ENCODE peak calls at places on chromosomes 6 and 20, in five cellular contexts. F, B, S, J and I are unnamed samples.

GRCh38 chr6:121235386-121235785 is 98.9 kb downstream of the TBC1D32 start:
- DNase-seq in F (no peak), B (no peak), S (no peak), J (no peak), I (no peak)

GRCh38 chr6:148824960-148825359 is 78.1 kb downstream of the UST start:
- DNase-seq in F (no peak), B (no peak), S (no peak), J (no peak), I (no peak)

GRCh38 chr6:56246941-56247653 is at the start of gene COL21A1:
- DNase-seq in F (peak), B (no peak), S (no peak), J (peak), I (no peak)

GRCh38 chr20:10784337-10785183 is 110.8 kb upstream of the JAG1 start:
- DNase-seq in F (no peak), B (no peak), S (no peak), J (no peak), I (no peak)

GRCh38 chr6:101393291-101394251 is at the start of gene GRIK2:
- DNase-seq in F (peak), B (no peak), S (no peak), J (no peak), I (no peak)

GRCh38 chr6:161038229-161039003 is 46.8 kb downstream of the MAP3K4 start:
- DNase-seq in F (peak), B (peak), S (peak), J (peak), I (peak)

GRCh38 chr6:13538084-13538483 is 36.3 kb upstream of the SIRT5 start:
- DNase-seq in F (no peak), B (no peak), S (peak), J (peak), I (peak)

GRCh38 chr6:13563009-13563408 is 11.4 kb upstream of the SIRT5 start:
- DNase-seq in F (no peak), B (no peak), S (no peak), J (no peak), I (no peak)

GRCh38 chr20:41437836-41438235 is 71.2 kb upstream of the EMILIN3 start:
- DNase-seq in F (no peak), B (no peak), S (no peak), J (peak), I (no peak)

GRCh38 chr6:150228067-150228733 is 85.4 kb downstream of the PPP1R14C start:
- DNase-seq in F (no peak), B (no peak), S (no peak), J (no peak), I (no peak)

GRCh38 chr6:22367331-22367730 is 70.5 kb upstream of the PRL start:
- DNase-seq in F (no peak), B (no peak), S (no peak), J (peak), I (no peak)

GRCh38 chr20:19073584-19074198 is 138.8 kb upstream of the SLC24A3 start:
- DNase-seq in F (no peak), B (no peak), S (no peak), J (no peak), I (no peak)
- TF ChIP-seq CTCF in F (no peak), B (no peak), S (peak), J (peak), I (peak)

DNA sequence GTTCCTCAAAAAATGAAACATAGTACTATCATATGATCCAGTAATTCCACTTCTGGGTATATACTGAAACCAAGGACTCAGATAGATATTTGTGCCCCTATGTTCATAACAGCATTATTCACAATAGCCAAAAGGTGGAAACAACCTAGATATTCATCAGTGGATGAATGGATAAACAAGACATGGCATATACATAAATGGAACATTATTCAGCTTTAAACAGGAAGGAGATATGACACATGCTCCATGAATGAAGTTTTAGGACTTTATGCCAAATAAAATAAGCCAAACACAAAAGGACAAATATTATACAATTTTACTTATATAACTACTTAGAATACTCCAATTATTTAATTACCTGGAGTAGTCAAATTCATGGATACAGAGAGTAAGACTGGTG is 16.4 kb downstream of the PLCB1 start:
- DNase-seq in F (no peak), B (no peak), S (no peak), J (peak), I (no peak)
- TF ChIP-seq CTCF in F (no peak), B (no peak), S (no peak), J (no peak), I (no peak)

DNA sequence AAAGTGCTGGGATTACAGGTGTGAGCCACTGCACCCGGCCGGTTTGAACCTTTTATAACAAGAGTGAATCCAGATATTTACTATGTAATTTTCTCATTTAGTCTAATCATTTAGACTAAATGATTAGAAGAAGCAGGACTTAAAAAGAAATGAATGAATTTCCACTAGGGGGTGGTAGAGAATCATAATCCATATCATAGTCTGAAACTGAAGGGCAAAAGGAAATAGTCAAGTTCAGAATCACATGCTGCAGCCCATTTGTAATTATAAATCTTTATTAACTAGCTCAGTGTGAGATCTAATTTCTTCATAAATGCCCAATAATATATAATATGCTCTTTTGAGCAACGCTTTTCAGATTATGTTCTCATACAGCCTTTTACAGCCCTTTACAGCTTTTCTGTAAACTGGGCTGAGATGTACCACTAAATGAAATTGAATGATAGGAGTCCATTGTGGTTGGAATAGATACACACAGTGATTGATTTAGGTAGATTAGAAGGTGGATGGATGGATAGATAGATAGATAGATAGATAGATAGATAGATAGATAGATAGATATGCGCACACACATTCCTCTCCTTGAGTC is 31.8 kb downstream of the PSMB9 start:
- DNase-seq in F (no peak), B (no peak), S (peak), J (peak), I (peak)
- TF ChIP-seq CTCF in F (peak), B (peak), S (peak), J (peak), I (peak)

DNA sequence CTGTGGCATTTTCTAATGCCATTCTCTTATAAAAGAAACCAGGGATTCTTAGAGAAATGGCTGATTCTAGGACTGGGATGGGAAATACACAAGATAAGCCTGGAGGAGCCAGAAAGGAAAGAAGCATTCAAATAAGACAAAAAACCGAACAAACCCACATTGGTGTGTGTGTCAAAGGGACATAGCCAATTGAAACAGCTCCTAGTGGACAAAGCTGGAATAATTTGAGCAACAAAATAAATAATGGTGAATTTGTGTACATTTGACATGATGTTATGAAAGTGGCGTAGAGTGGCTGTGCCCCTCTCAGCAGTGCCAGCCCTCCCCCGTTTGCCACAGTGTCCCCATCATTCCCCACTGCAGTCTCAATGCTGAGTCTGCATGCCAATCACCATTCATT is 55.5 kb downstream of the B3GAT2 start:
- DNase-seq in F (no peak), B (no peak), S (no peak), J (peak), I (no peak)
- TF ChIP-seq CTCF in F (no peak), B (peak), S (peak), J (peak), I (no peak)

GRCh38 chr6:20534906-20535305 is 649 bp downstream of the CDKAL1 start:
- DNase-seq in F (no peak), B (no peak), S (no peak), J (peak), I (no peak)
- TF ChIP-seq CTCF in F (no peak), B (no peak), S (no peak), J (no peak), I (no peak)

GRCh38 chr6:118562959-118563358 is 14.9 kb downstream of the PLN start:
- DNase-seq in F (no peak), B (no peak), S (no peak), J (peak), I (no peak)

GRCh38 chr6:118567974-118568373 is 19.9 kb downstream of the PLN start:
- DNase-seq in F (peak), B (no peak), S (no peak), J (no peak), I (no peak)

GRCh38 chr6:118569498-118569897 is 21.4 kb downstream of the PLN start:
- DNase-seq in F (no peak), B (no peak), S (no peak), J (no peak), I (no peak)

GRCh38 chr6:118562248-118562647 is 14.2 kb downstream of the PLN start:
- DNase-seq in F (no peak), B (peak), S (no peak), J (no peak), I (no peak)

DNA sequence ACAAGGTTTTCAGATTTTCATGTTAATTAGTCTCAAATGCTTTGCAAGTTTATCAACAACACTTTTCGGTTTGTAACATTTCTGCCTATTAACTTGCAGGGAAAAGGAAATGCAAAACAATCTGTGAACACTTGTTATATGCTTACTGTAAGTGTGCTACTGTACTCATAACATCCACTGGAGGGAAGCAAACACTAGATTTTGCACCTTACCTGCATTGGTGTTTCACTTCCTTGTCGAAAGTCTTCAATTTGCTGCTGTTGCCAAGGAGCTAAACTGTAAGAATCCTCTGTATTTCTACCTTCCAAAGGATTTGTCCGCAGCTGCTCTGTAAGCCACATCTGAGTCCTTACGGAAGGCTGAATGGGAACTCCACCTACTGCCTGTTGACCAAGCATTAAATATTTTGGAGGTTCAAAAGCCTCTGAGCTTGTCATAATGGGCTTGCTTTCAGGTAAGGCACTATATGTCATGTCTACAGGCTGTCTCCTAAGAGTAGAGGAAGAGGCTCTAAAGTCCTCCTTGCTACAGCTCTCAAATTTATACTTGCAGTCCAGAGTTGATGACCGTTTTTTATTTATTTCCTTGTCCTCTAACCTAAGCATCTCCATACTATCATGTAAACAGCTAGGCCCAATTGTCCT is 17.3 kb downstream of the PLN start:
- DNase-seq in F (no peak), B (no peak), S (peak), J (peak), I (peak)
- TF ChIP-seq CTCF in F (peak), B (no peak), S (peak), J (peak), I (peak)

DNA sequence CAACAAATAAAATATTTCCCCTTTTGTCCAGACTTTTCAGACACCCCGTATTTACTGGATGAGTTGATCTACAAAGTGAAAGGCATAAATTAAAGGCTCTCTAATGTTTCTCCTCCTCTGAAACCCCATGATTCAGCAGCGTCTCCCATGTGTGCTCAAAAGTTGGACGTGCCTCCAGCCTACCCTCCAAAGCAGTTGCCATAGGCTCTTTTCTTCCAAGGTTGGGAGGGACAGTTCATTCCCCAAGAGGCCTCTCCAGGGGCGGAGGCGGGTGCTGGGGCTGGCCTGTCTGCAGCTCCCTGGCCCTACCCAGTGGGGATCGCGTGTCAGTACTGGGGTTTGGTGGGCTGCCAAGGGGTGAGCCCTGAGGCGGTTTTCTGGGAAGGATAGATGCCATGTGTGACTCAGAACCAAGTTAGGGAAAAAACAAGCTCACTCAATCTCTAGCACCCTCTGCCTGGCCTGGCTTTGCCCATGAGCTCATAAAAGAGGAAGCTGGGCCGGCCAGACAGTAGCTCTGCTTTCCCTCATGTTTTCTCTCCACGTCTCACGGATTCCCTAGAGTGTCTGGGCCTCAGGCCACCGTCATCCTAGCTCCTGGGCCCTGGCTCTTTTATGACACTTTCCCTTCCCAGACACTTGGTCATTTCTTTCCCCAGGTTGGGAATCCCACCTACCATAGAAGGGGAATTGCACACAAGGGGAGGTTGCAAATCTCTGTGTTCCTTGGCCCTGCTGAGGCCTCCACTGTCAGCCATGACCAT is 8.0 kb upstream of the IER3 start:
- DNase-seq in F (peak), B (peak), S (peak), J (peak), I (no peak)
- TF ChIP-seq CTCF in F (peak), B (no peak), S (no peak), J (no peak), I (no peak)